ENCODE peak calls at places on chromosomes 1 and 21, in seven cellular contexts. E is H9, W is mesendoderm, I is IMR-90, C is neuronal stem cell, O is H1, D is trophoblast cell. K is an unnamed sample.
A peak's percentile ranks its signal among the peaks of the same experiment; 100 is the strongest.

GRCh38 chr1:56820755-56821461 is 1.7 kb upstream of the FYB2 start:
- DNase-seq in C (peak; percentile 78), O (peak; percentile 99), E (peak; percentile 89), D (peak; percentile 73), I (peak; percentile 79), W (peak; percentile 92), K (peak; percentile 89)

GRCh38 chr1:196678510-196678884 is 26.7 kb downstream of the CFH start:
- DNase-seq in D (no peak), C (no peak), I (peak; percentile 81), O (no peak), E (no peak), W (peak; percentile 7), K (peak; percentile 58)

GRCh38 chr1:18978706-18979105 is 22.2 kb upstream of the IFFO2 start:
- DNase-seq in D (no peak), C (no peak), W (no peak), E (no peak), O (no peak), I (no peak), K (no peak)

GRCh38 chr1:53585565-53585964 is 126.4 kb downstream of the DMRTB1 start:
- DNase-seq in I (no peak), C (no peak), E (peak; percentile 4), D (no peak), O (no peak), W (no peak), K (no peak)

GRCh38 chr1:151864411-151864810 is 10.9 kb upstream of the THEM5 start:
- DNase-seq in O (no peak), W (no peak), E (no peak), C (no peak), I (no peak), D (no peak), K (no peak)

GRCh38 chr1:15155760-15156743 is 2.5 kb downstream of the TMEM51 start:
- DNase-seq in O (no peak), E (no peak), D (no peak), C (no peak), I (no peak), W (no peak), K (peak; percentile 77)

GRCh38 chr21:36504067-36505058 is 24.4 kb upstream of the CLDN14 start:
- DNase-seq in I (peak; percentile 68), D (peak; percentile 18), E (no peak), O (no peak), C (peak; percentile 39), W (peak; percentile 33), K (peak; percentile 44)

GRCh38 chr21:45256912-45257672 is 30.6 kb downstream of the POFUT2 start:
- DNase-seq in O (peak; percentile 53), I (no peak), D (no peak), W (no peak), C (no peak), E (peak; percentile 16), K (no peak)

GRCh38 chr1:223319913-223320600 is 43.9 kb downstream of the SUSD4 start:
- DNase-seq in D (no peak), W (peak; percentile 23), C (peak; percentile 71), O (no peak), I (no peak), E (peak; percentile 40), K (no peak)

GRCh38 chr1:119310301-119310700 is 58.3 kb upstream of the HAO2 start:
- DNase-seq in D (no peak), W (no peak), E (no peak), C (no peak), I (no peak), O (no peak), K (no peak)

GRCh38 chr21:15005391-15005790 is 59.4 kb downstream of the NRIP1 start:
- DNase-seq in C (no peak), W (peak; percentile 88), D (no peak), O (peak; percentile 55), E (peak; percentile 75), I (peak; percentile 38), K (no peak)

GRCh38 chr1:32971576-32971975 is 7.0 kb upstream of the RNF19B start:
- DNase-seq in C (no peak), D (no peak), O (no peak), W (no peak), I (no peak), E (no peak), K (peak; percentile 43)

GRCh38 chr1:86648255-86648654 is 56.1 kb upstream of the SH3GLB1 start:
- DNase-seq in W (peak; percentile 6), I (peak; percentile 80), O (no peak), D (peak; percentile 40), E (no peak), C (no peak), K (peak; percentile 83)

GRCh38 chr1:51093566-51093965 is 8.5 kb upstream of the C1orf185 start:
- DNase-seq in C (no peak), D (no peak), W (no peak), O (no peak), I (peak; percentile 3), E (no peak), K (no peak)

GRCh38 chr21:15134711-15135110 is 69.9 kb upstream of the NRIP1 start:
- DNase-seq in I (no peak), O (no peak), D (no peak), W (no peak), E (no peak), C (no peak), K (no peak)

GRCh38 chr1:5936621-5937372 is 55.4 kb downstream of the NPHP4 start:
- DNase-seq in I (no peak), O (peak; percentile 24), C (no peak), D (no peak), E (peak; percentile 23), W (no peak), K (no peak)

GRCh38 chr1:183210678-183211077 is 24.6 kb downstream of the LAMC2 start:
- DNase-seq in I (no peak), O (no peak), E (no peak), W (no peak), D (no peak), C (no peak), K (no peak)

GRCh38 chr1:119743776-119744597 is 24.7 kb downstream of the HMGCS2 start:
- DNase-seq in I (peak; percentile 79), E (peak; percentile 67), O (peak; percentile 77), C (peak; percentile 81), W (peak; percentile 84), D (peak; percentile 56), K (peak; percentile 80)

GRCh38 chr1:204721378-204722041 is 36.0 kb upstream of the LRRN2 start:
- DNase-seq in I (no peak), E (peak; percentile 33), O (peak; percentile 49), D (no peak), W (peak; percentile 46), C (peak; percentile 55), K (no peak)

GRCh38 chr1:230986976-230987375 is 8.1 kb downstream of the ARV1 start:
- DNase-seq in C (no peak), O (no peak), D (peak; percentile 54), I (peak; percentile 78), W (no peak), E (no peak), K (peak; percentile 78)

GRCh38 chr1:73105755-73106154 is 823.4 kb upstream of the NEGR1 start:
- DNase-seq in I (no peak), O (no peak), E (no peak), W (no peak), D (no peak), C (no peak), K (no peak)

GRCh38 chr21:25983745-25984144 is 186.8 kb downstream of the APP start:
- DNase-seq in E (no peak), I (no peak), O (no peak), C (no peak), W (peak; percentile 39), D (no peak), K (no peak)

GRCh38 chr1:180652791-180653190 is 21.0 kb downstream of the XPR1 start:
- DNase-seq in C (no peak), W (no peak), O (no peak), I (peak; percentile 59), D (no peak), E (no peak), K (no peak)

DNA sequence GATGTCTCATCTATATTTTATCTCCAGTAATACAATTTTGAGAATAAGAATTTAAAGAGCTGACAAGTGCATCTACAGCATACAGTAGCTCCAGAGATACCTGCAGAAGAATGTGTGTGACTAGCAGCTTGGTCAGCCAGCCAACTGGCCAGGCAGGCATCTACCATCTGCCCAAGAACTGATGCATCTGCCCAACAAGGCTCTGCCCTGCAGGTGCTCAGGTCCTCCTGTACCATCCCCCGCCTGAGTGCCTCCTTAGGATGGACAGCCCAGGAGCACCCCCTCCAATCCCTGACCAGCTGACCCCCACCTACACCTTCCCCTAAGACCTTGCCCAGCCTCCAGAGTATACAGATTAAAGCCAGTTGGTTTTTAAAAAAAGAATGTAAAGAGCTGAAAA is 30.3 kb downstream of the TMEM69 start:
- DNase-seq in C (no peak), E (no peak), D (no peak), O (no peak), I (no peak), W (no peak), K (no peak)
- H3K18ac ChIP-seq in C (no peak overlapping the region), E (no peak overlapping the region), D (no peak overlapping the region), O (no peak overlapping the region), I (no peak overlapping the region), W (no peak overlapping the region), K (no peak overlapping the region)

GRCh38 chr1:178577882-178578281 is 65.0 kb downstream of the TEX35 start:
- DNase-seq in O (no peak), D (no peak), I (no peak), E (no peak), W (no peak), C (no peak), K (no peak)

GRCh38 chr1:178580096-178580495 is 67.2 kb downstream of the TEX35 start:
- DNase-seq in D (no peak), W (no peak), I (no peak), C (no peak), E (no peak), O (no peak), K (no peak)

GRCh38 chr1:178578541-178578940 is 65.6 kb downstream of the TEX35 start:
- DNase-seq in I (no peak), E (no peak), W (no peak), D (no peak), C (no peak), O (no peak), K (no peak)

GRCh38 chr1:178579562-178579961 is 66.7 kb downstream of the TEX35 start:
- DNase-seq in D (no peak), C (no peak), I (no peak), W (no peak), O (no peak), E (no peak), K (no peak)

DNA sequence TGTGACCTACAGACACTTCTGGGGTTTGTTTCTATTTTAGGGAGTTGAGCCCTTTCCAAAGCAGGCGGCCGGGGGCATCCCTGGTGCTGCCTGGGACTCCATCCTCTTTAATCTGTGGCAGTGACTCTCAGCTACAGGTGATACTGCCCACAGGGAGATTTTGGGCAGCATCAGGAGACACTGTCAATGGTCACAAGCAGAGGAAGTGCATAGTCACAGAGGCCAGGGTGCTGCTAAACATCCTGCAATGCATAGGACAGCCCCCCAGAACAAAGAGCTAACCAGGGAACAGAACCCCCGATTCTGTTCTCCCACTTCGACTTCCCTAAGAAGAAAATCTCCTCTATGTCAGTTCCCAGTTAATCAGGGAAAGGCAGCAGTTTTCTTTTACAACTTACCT is 66.2 kb downstream of the TEX35 start:
- DNase-seq in I (no peak), C (no peak), O (no peak), W (no peak), E (no peak), D (no peak), K (no peak)
- H3K18ac ChIP-seq in I (no peak overlapping the region), C (no peak overlapping the region), O (no peak overlapping the region), W (no peak overlapping the region), E (no peak overlapping the region), D (no peak overlapping the region), K (no peak overlapping the region)

GRCh38 chr1:62593825-62594394 is 3.4 kb upstream of the ANGPTL3 start:
- DNase-seq in C (no peak), D (no peak), I (peak; percentile 20), W (peak; percentile 11), O (no peak), E (no peak), K (no peak)
- H3K18ac ChIP-seq in C (no peak overlapping the region), D (no peak overlapping the region), I (no peak overlapping the region), W (no peak overlapping the region), O (no peak overlapping the region), E (no peak overlapping the region), K (no peak overlapping the region)

GRCh38 chr21:33236013-33236686 is 6.4 kb downstream of the IFNAR2 start:
- DNase-seq in D (no peak), E (no peak), C (no peak), W (no peak), O (no peak), I (no peak), K (no peak)
- H3K18ac ChIP-seq in D (no peak overlapping the region), E (no peak overlapping the region), C (no peak overlapping the region), W (no peak overlapping the region), O (no peak overlapping the region), I (no peak overlapping the region), K (no peak overlapping the region)